ENCODE peak calls at places on chromosome X, in ten cellular contexts. Q is lower lobe of right lung; H is lung; A is GM23338; S is A673; K is CD8-positive, alpha-beta memory T cell; Y is CD8-positive, alpha-beta T cell; O is ovary; E is A549; J is DND-41. W is an unnamed sample. For H3K4me1, the result is how much of the 10 kb centered on the place peaks cover.

GRCh38 chrX:13937370-13938052 is 92.2 kb downstream of the GEMIN8 start:
- DNase-seq in Q (no peak), H (no peak), A (no peak), S (no peak), K (no peak), Y (no peak), O (no peak), E (no peak), J (no peak), W (no peak)

GRCh38 chrX:49767231-49767630 is 61.9 kb upstream of the PAGE4 start:
- DNase-seq in Q (no peak), H (no peak), A (no peak), S (no peak), K (no peak), Y (no peak), O (no peak), E (no peak), J (no peak), W (no peak)

GRCh38 chrX:74277320-74277719 is 26.7 kb upstream of the ZCCHC13 start:
- DNase-seq in Q (no peak), H (no peak), A (no peak), S (no peak), K (no peak), Y (no peak), O (no peak), E (no peak), J (no peak), W (no peak)

GRCh38 chrX:16825306-16826035 is 39.2 kb downstream of the TXLNG start:
- DNase-seq in Q (no peak), H (no peak), A (no peak), S (no peak), K (no peak), Y (no peak), O (no peak), E (peak), J (no peak), W (no peak)

GRCh38 chrX:40651620-40652223 is 4.4 kb upstream of the CXorf38 start:
- DNase-seq in Q (peak), H (peak), A (peak), S (peak), K (peak), Y (peak), O (peak), E (peak), J (peak), W (peak)

GRCh38 chrX:18290200-18290599 is 64.3 kb downstream of the SCML2 start:
- DNase-seq in Q (no peak), H (no peak), A (peak), S (no peak), K (no peak), Y (no peak), O (no peak), E (no peak), J (no peak), W (no peak)

GRCh38 chrX:15816453-15816838 is 26.2 kb downstream of the ZRSR2 start:
- DNase-seq in Q (no peak), H (no peak), A (peak), S (peak), K (no peak), Y (no peak), O (no peak), E (no peak), J (no peak), W (no peak)

GRCh38 chrX:51144828-51145442 is 187.7 kb upstream of the NUDT10 start:
- DNase-seq in Q (no peak), H (peak), A (peak), S (peak), K (no peak), Y (peak), O (no peak), E (peak), J (peak), W (no peak)

GRCh38 chrX:153626025-153626633 is 20.9 kb upstream of the DUSP9 start:
- DNase-seq in Q (no peak), H (no peak), A (no peak), S (no peak), K (no peak), Y (no peak), O (no peak), E (no peak), J (no peak), W (no peak)

GRCh38 chrX:153623310-153624029 is 23.5 kb upstream of the DUSP9 start:
- DNase-seq in Q (peak), H (no peak), A (no peak), S (no peak), K (no peak), Y (no peak), O (peak), E (no peak), J (no peak), W (peak)

GRCh38 chrX:153622661-153623309 is 23.8 kb upstream of the CCNQ start:
- DNase-seq in Q (no peak), H (no peak), A (no peak), S (no peak), K (no peak), Y (no peak), O (peak), E (no peak), J (no peak), W (no peak)

GRCh38 chrX:153625271-153626024 is 21.6 kb upstream of the DUSP9 start:
- DNase-seq in Q (peak), H (no peak), A (no peak), S (no peak), K (no peak), Y (no peak), O (no peak), E (no peak), J (no peak), W (peak)

GRCh38 chrX:153624196-153625091 is 22.6 kb upstream of the DUSP9 start:
- DNase-seq in Q (peak), H (no peak), A (no peak), S (no peak), K (no peak), Y (no peak), O (no peak), E (no peak), J (no peak), W (peak)
- H3K27ac ChIP-seq in Q (no peak), H (no peak), A (no peak), S (no peak), K (no peak), Y (no peak), O (no peak), E (no peak), J (no peak), W (no peak)

GRCh38 chrX:154372612-154373022 is 1.8 kb downstream of the FLNA start:
- DNase-seq in Q (no peak), H (no peak), A (no peak), S (no peak), K (no peak), Y (no peak), O (no peak), E (peak), J (no peak), W (no peak)

GRCh38 chrX:154370300-154370881 is 4.0 kb downstream of the FLNA start:
- DNase-seq in Q (no peak), H (no peak), A (no peak), S (no peak), K (no peak), Y (no peak), O (peak), E (no peak), J (peak), W (no peak)

GRCh38 chrX:154370882-154371770 is 3.3 kb downstream of the FLNA start:
- DNase-seq in Q (peak), H (peak), A (peak), S (peak), K (peak), Y (peak), O (peak), E (peak), J (peak), W (peak)

GRCh38 chrX:154373340-154374306 is 811 bp downstream of the FLNA start:
- DNase-seq in Q (no peak), H (peak), A (peak), S (peak), K (no peak), Y (no peak), O (peak), E (peak), J (peak), W (no peak)

GRCh38 chrX:154371771-154372300 is 2.6 kb downstream of the FLNA start:
- DNase-seq in Q (no peak), H (no peak), A (no peak), S (no peak), K (no peak), Y (no peak), O (peak), E (no peak), J (no peak), W (no peak)
- H3K4me3 ChIP-seq in Q (peak), H (no peak), A (peak), S (peak), K (peak), Y (peak), O (peak), E (peak), J (peak), W (peak)

GRCh38 chrX:150575415-150575814 is 7.0 kb downstream of the MTM1 start:
- DNase-seq in Q (no peak), H (peak), A (no peak), S (no peak), K (peak), Y (peak), O (no peak), E (peak), J (no peak), W (no peak)
- H3K4me1 ChIP-seq in Q (under half), H (under half), A (under half), S (under half), K (half or more), Y (half or more), O (under half), E (half or more), J (under half), W (under half)

DNA sequence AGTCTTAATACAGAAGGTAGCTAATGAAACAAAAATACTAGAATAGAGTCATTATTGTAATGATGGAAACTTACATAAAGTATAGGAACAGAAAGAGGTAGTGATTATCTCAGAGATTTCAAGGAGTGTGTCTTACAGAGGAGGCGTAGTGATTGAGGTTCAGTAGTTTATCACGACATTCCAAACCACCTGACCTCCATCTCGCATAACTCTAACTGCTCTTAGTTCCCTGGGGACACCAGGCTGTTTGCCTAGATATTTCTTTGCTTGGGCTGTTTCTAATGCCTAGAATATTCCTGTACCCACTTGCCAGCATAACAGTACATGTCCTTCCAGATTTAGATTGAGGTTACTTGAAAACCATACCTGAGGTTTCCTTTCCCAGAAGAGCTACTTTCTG is 29.1 kb downstream of the STAG2 start:
- DNase-seq in Q (no peak), H (no peak), A (no peak), S (no peak), K (no peak), Y (no peak), O (no peak), E (no peak), J (no peak), W (no peak)
- H3K27ac ChIP-seq in Q (no peak), H (no peak), A (no peak), S (no peak), K (no peak), Y (no peak), O (no peak), E (no peak), J (no peak), W (no peak)

GRCh38 chrX:47936224-47936939 is 67.4 kb downstream of the ZNF182 start:
- DNase-seq in Q (no peak), H (no peak), A (peak), S (no peak), K (no peak), Y (no peak), O (no peak), E (no peak), J (peak), W (no peak)
- H3K4me3 ChIP-seq in Q (no peak), H (no peak), A (peak), S (no peak), K (no peak), Y (peak), O (no peak), E (no peak), J (peak), W (no peak)

DNA sequence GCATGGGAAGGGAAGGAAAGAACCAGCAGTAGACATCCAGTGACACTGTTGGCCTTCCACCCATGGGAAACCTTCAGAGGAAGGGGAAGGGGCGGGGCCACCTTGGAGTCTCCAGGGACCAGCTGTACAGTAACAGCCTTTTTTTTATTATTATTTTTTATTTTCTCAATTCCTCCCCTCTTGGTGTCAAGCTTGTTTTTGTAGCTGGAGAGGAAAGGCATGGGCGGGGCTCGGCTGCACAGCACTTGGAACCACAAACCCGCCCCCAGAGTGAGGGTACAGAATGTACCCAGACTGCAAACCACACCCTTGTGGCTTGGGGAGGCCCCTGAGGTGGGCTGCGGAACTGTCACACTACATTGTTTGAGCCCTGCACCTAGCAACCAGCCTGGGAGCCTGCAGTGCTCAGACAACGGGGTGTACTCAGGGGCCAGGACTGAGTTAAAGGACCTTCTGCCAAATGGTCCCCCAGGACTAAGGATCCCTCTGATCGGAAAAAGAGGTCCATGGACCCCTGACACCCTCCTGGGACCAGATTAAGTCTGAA is 45.7 kb downstream of the PRPS1 start:
- DNase-seq in Q (peak), H (peak), A (peak), S (peak), K (peak), Y (peak), O (peak), E (no peak), J (peak), W (peak)
- H3K4me1 ChIP-seq in Q (under half), H (under half), A (under half), S (under half), K (half or more), Y (half or more), O (under half), E (under half), J (under half), W (under half)

GRCh38 chrX:150984164-150984824 is 1.2 kb downstream of the HMGB3 start:
- DNase-seq in Q (no peak), H (no peak), A (no peak), S (peak), K (no peak), Y (no peak), O (no peak), E (no peak), J (peak), W (no peak)
- H3K27ac ChIP-seq in Q (no peak), H (no peak), A (no peak), S (peak), K (no peak), Y (no peak), O (no peak), E (peak), J (peak), W (no peak)

DNA sequence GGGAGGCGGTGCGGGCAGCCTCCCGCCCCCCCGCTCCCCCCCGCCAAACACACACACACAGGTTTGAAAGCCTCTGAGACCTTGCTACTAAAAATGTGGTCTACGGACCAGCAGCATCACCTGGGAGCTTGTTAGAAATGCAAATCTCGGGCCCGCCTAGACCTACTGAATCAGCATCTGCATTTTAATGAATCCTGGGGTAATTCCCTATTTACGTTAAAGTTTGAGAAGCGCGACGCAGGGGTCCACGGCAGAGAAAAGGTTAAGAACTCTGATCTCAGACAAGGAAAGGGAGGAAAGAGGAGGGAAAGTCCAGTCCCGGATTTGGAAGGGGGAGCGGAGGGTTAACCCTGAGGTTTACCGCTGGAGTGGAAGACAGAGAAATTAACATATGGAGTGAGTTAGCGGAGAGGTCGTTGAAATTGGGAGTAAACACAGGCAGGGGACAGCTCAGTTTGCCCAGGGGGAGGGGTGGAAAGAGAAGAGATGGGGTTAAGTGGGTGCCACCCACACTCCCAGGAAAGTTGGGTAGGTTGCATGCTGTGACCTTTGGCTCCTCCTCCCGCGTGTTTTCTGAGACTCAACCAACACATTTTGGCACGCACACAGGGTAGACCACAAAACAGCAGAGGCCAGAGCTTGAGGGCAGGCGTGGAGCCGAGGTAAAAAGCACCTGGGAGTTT is 483.6 kb downstream of the BCOR start:
- DNase-seq in Q (peak), H (peak), A (peak), S (no peak), K (no peak), Y (no peak), O (no peak), E (no peak), J (no peak), W (no peak)
- H3K4me3 ChIP-seq in Q (peak), H (no peak), A (peak), S (no peak), K (peak), Y (peak), O (peak), E (peak), J (no peak), W (peak)

W was measured in aorta.